ENCODE peak calls at places on chromosomes 1 and 21, in ten cellular contexts. One of them, this sample, is unnamed. For H3K9me3, the result is how much of the 10 kb centered on the place peaks cover.

GRCh38 chr1:28553229-28553930 is 495 bp downstream of the TRNAU1AP start:
- DNase-seq in tibial nerve: peak
- DNase-seq in PC-3: peak
- DNase-seq in AG04450: no peak
- DNase-seq in IMR-90: peak
- DNase-seq in ovary: peak
- DNase-seq in colonic mucosa: peak
- DNase-seq in psoas muscle: peak
- DNase-seq in CD8-positive, alpha-beta T cell: no peak
- DNase-seq in heart right ventricle: no peak
- DNase-seq in this sample: no peak

GRCh38 chr1:193111641-193112090 is 6.5 kb upstream of the GLRX2 start:
- DNase-seq in tibial nerve: peak
- DNase-seq in PC-3: peak
- DNase-seq in AG04450: peak
- DNase-seq in IMR-90: peak
- DNase-seq in ovary: no peak
- DNase-seq in colonic mucosa: no peak
- DNase-seq in psoas muscle: peak
- DNase-seq in CD8-positive, alpha-beta T cell: no peak
- DNase-seq in heart right ventricle: no peak
- DNase-seq in this sample: peak

GRCh38 chr1:1627261-1627841 is 4.6 kb upstream of the MMP23B start:
- DNase-seq in tibial nerve: no peak
- DNase-seq in PC-3: no peak
- DNase-seq in AG04450: no peak
- DNase-seq in IMR-90: no peak
- DNase-seq in ovary: peak
- DNase-seq in colonic mucosa: peak
- DNase-seq in psoas muscle: peak
- DNase-seq in CD8-positive, alpha-beta T cell: no peak
- DNase-seq in heart right ventricle: no peak
- DNase-seq in this sample: no peak

GRCh38 chr1:76238094-76238551 is 163.6 kb downstream of the ST6GALNAC3 start:
- DNase-seq in tibial nerve: no peak
- DNase-seq in PC-3: no peak
- DNase-seq in AG04450: no peak
- DNase-seq in IMR-90: no peak
- DNase-seq in ovary: no peak
- DNase-seq in colonic mucosa: no peak
- DNase-seq in psoas muscle: no peak
- DNase-seq in CD8-positive, alpha-beta T cell: no peak
- DNase-seq in heart right ventricle: no peak
- DNase-seq in this sample: no peak

GRCh38 chr1:236489710-236490377 is 33.9 kb upstream of the LGALS8 start:
- DNase-seq in tibial nerve: peak
- DNase-seq in PC-3: peak
- DNase-seq in AG04450: no peak
- DNase-seq in IMR-90: peak
- DNase-seq in ovary: no peak
- DNase-seq in colonic mucosa: no peak
- DNase-seq in psoas muscle: no peak
- DNase-seq in CD8-positive, alpha-beta T cell: no peak
- DNase-seq in heart right ventricle: peak
- DNase-seq in this sample: no peak

GRCh38 chr1:27454610-27455009 is 35.4 kb downstream of the WASF2 start:
- DNase-seq in tibial nerve: no peak
- DNase-seq in PC-3: no peak
- DNase-seq in AG04450: no peak
- DNase-seq in IMR-90: no peak
- DNase-seq in ovary: no peak
- DNase-seq in colonic mucosa: no peak
- DNase-seq in psoas muscle: no peak
- DNase-seq in CD8-positive, alpha-beta T cell: no peak
- DNase-seq in heart right ventricle: no peak
- DNase-seq in this sample: no peak

GRCh38 chr1:50955116-50955515 is 5.0 kb downstream of the FAF1 start:
- DNase-seq in tibial nerve: no peak
- DNase-seq in PC-3: no peak
- DNase-seq in AG04450: no peak
- DNase-seq in IMR-90: no peak
- DNase-seq in ovary: no peak
- DNase-seq in colonic mucosa: no peak
- DNase-seq in psoas muscle: no peak
- DNase-seq in CD8-positive, alpha-beta T cell: no peak
- DNase-seq in heart right ventricle: no peak
- DNase-seq in this sample: no peak

GRCh38 chr1:230867119-230867902 is 1.0 kb downstream of the C1orf198 start:
- DNase-seq in tibial nerve: no peak
- DNase-seq in PC-3: peak
- DNase-seq in AG04450: no peak
- DNase-seq in IMR-90: no peak
- DNase-seq in ovary: no peak
- DNase-seq in colonic mucosa: no peak
- DNase-seq in psoas muscle: no peak
- DNase-seq in CD8-positive, alpha-beta T cell: no peak
- DNase-seq in heart right ventricle: no peak
- DNase-seq in this sample: no peak

GRCh38 chr21:42468511-42469131 is 27.4 kb downstream of the RSPH1 start:
- DNase-seq in tibial nerve: no peak
- DNase-seq in PC-3: peak
- DNase-seq in AG04450: no peak
- DNase-seq in IMR-90: no peak
- DNase-seq in ovary: no peak
- DNase-seq in colonic mucosa: no peak
- DNase-seq in psoas muscle: no peak
- DNase-seq in CD8-positive, alpha-beta T cell: no peak
- DNase-seq in heart right ventricle: no peak
- DNase-seq in this sample: no peak

GRCh38 chr1:179971563-179972496 is 17.2 kb downstream of the CEP350 start:
- DNase-seq in tibial nerve: no peak
- DNase-seq in PC-3: no peak
- DNase-seq in AG04450: no peak
- DNase-seq in IMR-90: peak
- DNase-seq in ovary: no peak
- DNase-seq in colonic mucosa: no peak
- DNase-seq in psoas muscle: no peak
- DNase-seq in CD8-positive, alpha-beta T cell: no peak
- DNase-seq in heart right ventricle: no peak
- DNase-seq in this sample: no peak

GRCh38 chr21:15592271-15592860 is 137.4 kb upstream of the USP25 start:
- DNase-seq in tibial nerve: peak
- DNase-seq in PC-3: peak
- DNase-seq in AG04450: peak
- DNase-seq in IMR-90: peak
- DNase-seq in ovary: no peak
- DNase-seq in colonic mucosa: no peak
- DNase-seq in psoas muscle: no peak
- DNase-seq in CD8-positive, alpha-beta T cell: no peak
- DNase-seq in heart right ventricle: no peak
- DNase-seq in this sample: no peak

GRCh38 chr1:5254975-5255374 is 600.6 kb downstream of the AJAP1 start:
- DNase-seq in tibial nerve: no peak
- DNase-seq in PC-3: no peak
- DNase-seq in AG04450: no peak
- DNase-seq in IMR-90: no peak
- DNase-seq in ovary: no peak
- DNase-seq in colonic mucosa: no peak
- DNase-seq in psoas muscle: no peak
- DNase-seq in CD8-positive, alpha-beta T cell: no peak
- DNase-seq in heart right ventricle: no peak
- DNase-seq in this sample: no peak

DNA sequence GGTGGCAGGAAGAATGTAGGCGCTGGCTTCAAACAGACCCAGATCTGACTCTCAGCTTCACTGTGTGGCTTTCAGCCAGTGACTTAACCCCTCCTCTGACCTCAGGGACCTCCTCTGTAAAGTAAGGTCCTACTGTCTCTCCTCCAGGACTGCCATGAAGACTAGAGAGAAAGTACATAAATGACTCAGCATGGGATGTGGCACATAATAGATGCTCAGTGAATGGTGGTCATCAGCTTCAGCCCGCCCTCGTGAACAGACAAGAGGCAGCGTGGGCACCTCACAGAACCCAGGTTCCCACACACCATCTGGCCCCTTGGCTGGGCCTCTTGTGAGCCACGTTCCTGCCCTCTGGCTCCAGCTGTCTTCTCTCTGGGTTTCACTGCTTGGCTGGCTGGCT is 126.0 kb downstream of the SYF2 start:
- DNase-seq in tibial nerve: no peak
- DNase-seq in PC-3: no peak
- DNase-seq in AG04450: no peak
- DNase-seq in IMR-90: no peak
- DNase-seq in ovary: no peak
- DNase-seq in colonic mucosa: no peak
- DNase-seq in psoas muscle: no peak
- DNase-seq in CD8-positive, alpha-beta T cell: no peak
- DNase-seq in heart right ventricle: no peak
- DNase-seq in this sample: no peak
- H3K27ac ChIP-seq in tibial nerve: no peak
- H3K27ac ChIP-seq in PC-3: no peak
- H3K27ac ChIP-seq in AG04450: no peak
- H3K27ac ChIP-seq in IMR-90: no peak
- H3K27ac ChIP-seq in ovary: no peak
- H3K27ac ChIP-seq in colonic mucosa: no peak
- H3K27ac ChIP-seq in psoas muscle: no peak
- H3K27ac ChIP-seq in CD8-positive, alpha-beta T cell: no peak
- H3K27ac ChIP-seq in heart right ventricle: no peak
- H3K27ac ChIP-seq in this sample: no peak

GRCh38 chr1:31714442-31715096 is 10.8 kb upstream of the COL16A1 start:
- DNase-seq in tibial nerve: peak
- DNase-seq in PC-3: peak
- DNase-seq in AG04450: no peak
- DNase-seq in IMR-90: peak
- DNase-seq in ovary: peak
- DNase-seq in colonic mucosa: peak
- DNase-seq in psoas muscle: peak
- DNase-seq in CD8-positive, alpha-beta T cell: no peak
- DNase-seq in heart right ventricle: peak
- DNase-seq in this sample: peak
- TF ChIP-seq CTCF in tibial nerve: peak
- TF ChIP-seq CTCF in PC-3: peak
- TF ChIP-seq CTCF in AG04450: peak
- TF ChIP-seq CTCF in IMR-90: peak
- TF ChIP-seq CTCF in ovary: no peak
- TF ChIP-seq CTCF in colonic mucosa: no peak
- TF ChIP-seq CTCF in psoas muscle: peak
- TF ChIP-seq CTCF in CD8-positive, alpha-beta T cell: no peak
- TF ChIP-seq CTCF in heart right ventricle: peak
- TF ChIP-seq CTCF in this sample: peak

DNA sequence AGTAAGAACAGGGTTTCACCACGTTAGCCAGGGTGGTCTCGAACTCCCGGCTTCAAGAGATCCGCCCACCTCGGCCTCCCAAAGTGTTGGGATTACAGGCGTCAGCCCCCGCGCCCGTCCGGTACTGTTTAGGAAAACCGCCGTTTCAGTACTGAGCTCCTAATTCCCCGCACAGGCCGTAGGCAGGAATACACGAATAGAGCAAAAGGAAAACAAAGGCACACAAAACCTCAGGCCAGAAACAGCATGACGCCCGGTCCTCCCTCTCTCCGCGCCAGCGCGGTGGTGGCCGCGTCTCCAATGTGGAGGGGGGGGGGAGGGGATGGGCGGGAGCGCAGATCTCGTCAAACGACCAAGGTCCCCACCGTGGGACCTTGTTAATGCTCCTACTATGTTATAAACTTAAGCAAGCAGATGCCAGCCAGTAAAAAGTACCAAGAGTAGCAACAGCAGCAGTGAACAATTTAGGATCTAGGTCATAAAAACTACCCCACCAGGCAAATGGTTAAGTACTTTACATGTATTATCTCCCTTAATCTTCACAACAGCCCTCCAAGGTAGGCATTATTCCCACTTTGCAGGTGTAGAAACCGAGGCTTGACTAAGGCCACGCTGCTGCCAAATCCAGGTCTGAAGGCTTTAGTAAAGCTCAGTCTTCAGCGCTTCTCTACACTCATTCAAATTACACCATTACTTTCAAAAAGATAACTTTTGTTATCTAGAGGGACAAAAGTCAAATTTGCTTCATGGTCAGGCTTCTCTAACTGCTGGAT is 722 bp upstream of the ADAR start:
- DNase-seq in tibial nerve: peak
- DNase-seq in PC-3: peak
- DNase-seq in AG04450: no peak
- DNase-seq in IMR-90: peak
- DNase-seq in ovary: peak
- DNase-seq in colonic mucosa: peak
- DNase-seq in psoas muscle: no peak
- DNase-seq in CD8-positive, alpha-beta T cell: peak
- DNase-seq in heart right ventricle: peak
- DNase-seq in this sample: no peak
- H3K9me3 ChIP-seq in tibial nerve: under half
- H3K9me3 ChIP-seq in PC-3: under half
- H3K9me3 ChIP-seq in AG04450: under half
- H3K9me3 ChIP-seq in IMR-90: under half
- H3K9me3 ChIP-seq in ovary: under half
- H3K9me3 ChIP-seq in colonic mucosa: under half
- H3K9me3 ChIP-seq in psoas muscle: under half
- H3K9me3 ChIP-seq in CD8-positive, alpha-beta T cell: under half
- H3K9me3 ChIP-seq in heart right ventricle: under half
- H3K9me3 ChIP-seq in this sample: under half

GRCh38 chr21:37579356-37579755 is 212.8 kb downstream of the DYRK1A start:
- DNase-seq in tibial nerve: no peak
- DNase-seq in PC-3: no peak
- DNase-seq in AG04450: no peak
- DNase-seq in IMR-90: peak
- DNase-seq in ovary: no peak
- DNase-seq in colonic mucosa: no peak
- DNase-seq in psoas muscle: no peak
- DNase-seq in CD8-positive, alpha-beta T cell: no peak
- DNase-seq in heart right ventricle: no peak
- DNase-seq in this sample: no peak
- H3K27ac ChIP-seq in tibial nerve: no peak
- H3K27ac ChIP-seq in PC-3: no peak
- H3K27ac ChIP-seq in AG04450: no peak
- H3K27ac ChIP-seq in IMR-90: no peak
- H3K27ac ChIP-seq in ovary: no peak
- H3K27ac ChIP-seq in colonic mucosa: no peak
- H3K27ac ChIP-seq in psoas muscle: peak
- H3K27ac ChIP-seq in CD8-positive, alpha-beta T cell: no peak
- H3K27ac ChIP-seq in heart right ventricle: no peak
- H3K27ac ChIP-seq in this sample: no peak

This sample was measured in uterus.